ENCODE peak calls at places on chromosomes 16 and 17, in eight cellular contexts. T is HCT116; R is WTC11; J is activated effector memory CD4-positive, alpha-beta T cell treated with Interleukin-2 at 50 U/mL for 16 hours; O is lung; X is SK-MEL-5; W is GM03348; K is A172. M is an unnamed sample.

GRCh38 chr17:5584383-5584951 is at the start of gene NLRP1:
- DNase-seq in O (peak; percentile 90), R (no peak), J (peak; percentile 93), K (peak; percentile 95), X (peak; percentile 60), T (peak; percentile 71), W (peak; percentile 96), M (peak; percentile 92)

GRCh38 chr17:76997981-76998531 is 129.9 kb downstream of the MGAT5B start:
- DNase-seq in J (peak; percentile 46), O (no peak), W (no peak), X (no peak), K (peak; percentile 57), R (no peak), T (no peak), M (no peak)

GRCh38 chr17:82039695-82040299 is 2.3 kb upstream of the DCXR start:
- DNase-seq in T (no peak), X (no peak), K (no peak), R (no peak), O (no peak), J (no peak), W (no peak), M (no peak)

GRCh38 chr16:49858200-49859129 is 2.6 kb upstream of the ZNF423 start:
- DNase-seq in W (peak; percentile 54), K (no peak), O (peak; percentile 37), T (no peak), X (no peak), J (no peak), R (peak; percentile 59), M (peak; percentile 34)

GRCh38 chr17:74216505-74216904 is 3.1 kb downstream of the TTYH2 start:
- DNase-seq in R (no peak), K (no peak), J (no peak), W (no peak), T (no peak), O (no peak), X (no peak), M (no peak)

GRCh38 chr17:40443988-40444899 is 994 bp downstream of the IGFBP4 start:
- DNase-seq in R (no peak), O (no peak), W (no peak), X (no peak), K (no peak), J (no peak), T (no peak), M (no peak)

GRCh38 chr17:41801374-41802062 is 10.2 kb downstream of the P3H4 start:
- DNase-seq in W (peak; percentile 89), T (peak; percentile 56), K (peak; percentile 78), R (peak; percentile 94), X (peak; percentile 71), J (peak; percentile 56), O (peak; percentile 84), M (peak; percentile 77)

GRCh38 chr17:50213026-50214015 is 11.9 kb upstream of the COL1A1 start:
- DNase-seq in T (no peak), R (peak; percentile 56), K (peak; percentile 74), J (peak; percentile 10), O (no peak), W (no peak), X (no peak), M (no peak)

GRCh38 chr17:39108976-39109375 is 42.5 kb downstream of the PLXDC1 start:
- DNase-seq in W (no peak), J (no peak), R (no peak), T (no peak), K (no peak), O (no peak), X (no peak), M (no peak)

GRCh38 chr17:45043268-45043681 is 8.2 kb downstream of the DCAKD start:
- DNase-seq in X (no peak), R (no peak), W (no peak), T (no peak), O (no peak), K (no peak), J (no peak), M (no peak)

GRCh38 chr17:37527249-37527851 is 37.7 kb downstream of the DUSP14 start:
- DNase-seq in X (peak; percentile 74), J (no peak), R (no peak), W (peak; percentile 62), O (no peak), T (peak; percentile 38), K (peak; percentile 49), M (peak; percentile 59)

GRCh38 chr17:81865733-81866439 is 5.3 kb downstream of the ARHGDIA start:
- DNase-seq in J (no peak), R (no peak), W (no peak), T (no peak), O (no peak), K (no peak), X (peak; percentile 33), M (peak; percentile 33)

GRCh38 chr17:3983945-3984484 is 19.8 kb upstream of the ATP2A3 start:
- DNase-seq in J (no peak), X (no peak), O (no peak), R (no peak), T (no peak), K (peak; percentile 81), W (no peak), M (no peak)

GRCh38 chr16:31458073-31458834 is 1.0 kb upstream of the ARMC5 start:
- DNase-seq in K (peak; percentile 41), O (peak; percentile 63), R (peak; percentile 52), X (peak; percentile 24), W (peak; percentile 58), J (peak; percentile 36), T (no peak), M (peak; percentile 62)

GRCh38 chr16:3769013-3769412 is 51.7 kb upstream of the TRAP1 start:
- DNase-seq in T (no peak), R (no peak), J (no peak), O (no peak), K (no peak), W (no peak), X (no peak), M (no peak)

GRCh38 chr16:55730115-55730514 is 74.3 kb downstream of the SLC6A2 start:
- DNase-seq in T (no peak), K (no peak), J (no peak), X (no peak), R (no peak), O (no peak), W (no peak), M (no peak)

GRCh38 chr16:19522369-19523159 is 666 bp upstream of the GDE1 start:
- DNase-seq in O (no peak), X (no peak), R (no peak), T (no peak), W (no peak), J (no peak), K (no peak), M (no peak)

GRCh38 chr16:9061358-9061813 is 30.1 kb upstream of the HAPSTR1 start:
- DNase-seq in W (no peak), T (no peak), R (no peak), K (peak; percentile 40), J (no peak), X (no peak), O (no peak), M (no peak)

GRCh38 chr17:36736201-36737156 is 135.1 kb downstream of the MRM1 start:
- DNase-seq in O (no peak), R (no peak), K (no peak), X (no peak), T (no peak), J (no peak), W (no peak), M (no peak)

GRCh38 chr16:51535591-51535990 is 384.5 kb upstream of the SALL1 start:
- DNase-seq in J (no peak), K (no peak), O (no peak), R (no peak), T (no peak), W (no peak), X (no peak), M (no peak)

M was measured in dermis microvascular lymphatic vessel endothelial cell.